ENCODE peak calls at places on chromosomes 12 and 14, in nine cellular contexts. One of them, this sample, is unnamed. For H3K36me3, the result is how much of the 10 kb centered on the place peaks cover.

GRCh38 chr12:4274396-4274959 is 916 bp downstream of the CCND2 start:
- DNase-seq in mucosa of descending colon: peak
- DNase-seq in thyroid gland: peak
- DNase-seq in psoas muscle: no peak
- DNase-seq in prostate gland: no peak
- DNase-seq in lower lobe of right lung: no peak
- DNase-seq in neuronal stem cell: no peak
- DNase-seq in upper lobe of right lung: no peak
- DNase-seq in adrenal gland: no peak
- DNase-seq in this sample: no peak

GRCh38 chr12:122399254-122399591 is 23.2 kb downstream of the CLIP1 start:
- DNase-seq in mucosa of descending colon: no peak
- DNase-seq in thyroid gland: no peak
- DNase-seq in psoas muscle: no peak
- DNase-seq in prostate gland: no peak
- DNase-seq in lower lobe of right lung: no peak
- DNase-seq in neuronal stem cell: no peak
- DNase-seq in upper lobe of right lung: no peak
- DNase-seq in adrenal gland: peak
- DNase-seq in this sample: no peak

GRCh38 chr14:89125216-89125615 is 291.8 kb downstream of the FOXN3 start:
- DNase-seq in mucosa of descending colon: no peak
- DNase-seq in thyroid gland: no peak
- DNase-seq in psoas muscle: no peak
- DNase-seq in prostate gland: no peak
- DNase-seq in lower lobe of right lung: no peak
- DNase-seq in neuronal stem cell: no peak
- DNase-seq in upper lobe of right lung: no peak
- DNase-seq in adrenal gland: no peak
- DNase-seq in this sample: no peak

GRCh38 chr12:103854372-103854973 is 13.4 kb upstream of the NT5DC3 start:
- DNase-seq in mucosa of descending colon: no peak
- DNase-seq in thyroid gland: no peak
- DNase-seq in psoas muscle: no peak
- DNase-seq in prostate gland: no peak
- DNase-seq in lower lobe of right lung: no peak
- DNase-seq in neuronal stem cell: no peak
- DNase-seq in upper lobe of right lung: no peak
- DNase-seq in adrenal gland: no peak
- DNase-seq in this sample: no peak

GRCh38 chr14:55731881-55732498 is 152.0 kb downstream of the KTN1 start:
- DNase-seq in mucosa of descending colon: peak
- DNase-seq in thyroid gland: peak
- DNase-seq in psoas muscle: no peak
- DNase-seq in prostate gland: no peak
- DNase-seq in lower lobe of right lung: no peak
- DNase-seq in neuronal stem cell: peak
- DNase-seq in upper lobe of right lung: no peak
- DNase-seq in adrenal gland: peak
- DNase-seq in this sample: peak

GRCh38 chr14:75554482-75554881 is 23.9 kb upstream of the FLVCR2 start:
- DNase-seq in mucosa of descending colon: no peak
- DNase-seq in thyroid gland: no peak
- DNase-seq in psoas muscle: no peak
- DNase-seq in prostate gland: no peak
- DNase-seq in lower lobe of right lung: no peak
- DNase-seq in neuronal stem cell: no peak
- DNase-seq in upper lobe of right lung: no peak
- DNase-seq in adrenal gland: no peak
- DNase-seq in this sample: no peak

GRCh38 chr12:22860926-22861325 is 236.0 kb downstream of the ETNK1 start:
- DNase-seq in mucosa of descending colon: no peak
- DNase-seq in thyroid gland: no peak
- DNase-seq in psoas muscle: no peak
- DNase-seq in prostate gland: no peak
- DNase-seq in lower lobe of right lung: no peak
- DNase-seq in neuronal stem cell: no peak
- DNase-seq in upper lobe of right lung: no peak
- DNase-seq in adrenal gland: no peak
- DNase-seq in this sample: no peak

GRCh38 chr12:54331461-54331860 is 6.5 kb downstream of the COPZ1 start:
- DNase-seq in mucosa of descending colon: no peak
- DNase-seq in thyroid gland: no peak
- DNase-seq in psoas muscle: no peak
- DNase-seq in prostate gland: no peak
- DNase-seq in lower lobe of right lung: no peak
- DNase-seq in neuronal stem cell: no peak
- DNase-seq in upper lobe of right lung: no peak
- DNase-seq in adrenal gland: no peak
- DNase-seq in this sample: no peak

DNA sequence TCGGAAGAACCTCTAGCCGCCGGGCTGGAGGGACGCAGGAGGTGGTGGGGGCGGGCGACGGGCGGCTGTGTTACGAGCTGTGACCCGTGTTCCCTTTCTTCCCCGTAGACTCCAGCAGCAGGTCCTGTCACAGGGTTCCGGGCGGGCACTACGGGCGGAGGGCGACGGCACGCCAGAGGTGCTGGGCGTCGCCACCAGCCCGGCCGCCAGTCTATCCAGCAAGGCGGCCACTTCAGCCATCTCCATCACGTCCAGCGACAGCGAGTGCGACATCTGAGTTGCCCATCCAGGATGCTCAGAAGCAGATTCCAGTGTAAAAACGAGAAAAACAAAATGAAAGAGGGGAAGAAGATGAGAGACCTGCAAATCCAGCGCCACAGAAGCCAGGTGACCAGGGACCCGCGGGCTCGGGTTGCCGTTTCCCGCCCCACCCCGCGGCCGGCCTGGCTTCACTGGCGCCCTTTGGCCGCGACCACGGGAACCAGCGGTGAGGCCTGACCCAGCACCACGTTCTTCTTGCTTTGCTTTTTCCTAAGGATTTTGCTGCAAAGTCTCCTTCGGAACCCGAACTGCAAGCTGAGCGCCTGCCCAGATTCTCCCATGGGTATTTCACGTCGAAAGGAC is 2.1 kb downstream of the SIX6 start:
- DNase-seq in mucosa of descending colon: no peak
- DNase-seq in thyroid gland: no peak
- DNase-seq in psoas muscle: no peak
- DNase-seq in prostate gland: no peak
- DNase-seq in lower lobe of right lung: no peak
- DNase-seq in neuronal stem cell: peak
- DNase-seq in upper lobe of right lung: no peak
- DNase-seq in adrenal gland: no peak
- DNase-seq in this sample: no peak
- H3K36me3 ChIP-seq in mucosa of descending colon: under half
- H3K36me3 ChIP-seq in thyroid gland: under half
- H3K36me3 ChIP-seq in psoas muscle: under half
- H3K36me3 ChIP-seq in prostate gland: under half
- H3K36me3 ChIP-seq in lower lobe of right lung: under half
- H3K36me3 ChIP-seq in neuronal stem cell: under half
- H3K36me3 ChIP-seq in upper lobe of right lung: under half
- H3K36me3 ChIP-seq in adrenal gland: under half
- H3K36me3 ChIP-seq in this sample: under half

GRCh38 chr12:68842784-68843567 is 35.0 kb downstream of the MDM2 start:
- DNase-seq in mucosa of descending colon: no peak
- DNase-seq in thyroid gland: no peak
- DNase-seq in psoas muscle: no peak
- DNase-seq in prostate gland: no peak
- DNase-seq in lower lobe of right lung: no peak
- DNase-seq in neuronal stem cell: no peak
- DNase-seq in upper lobe of right lung: no peak
- DNase-seq in adrenal gland: no peak
- DNase-seq in this sample: no peak

GRCh38 chr12:68839183-68840147 is 31.5 kb downstream of the MDM2 start:
- DNase-seq in mucosa of descending colon: no peak
- DNase-seq in thyroid gland: no peak
- DNase-seq in psoas muscle: no peak
- DNase-seq in prostate gland: no peak
- DNase-seq in lower lobe of right lung: no peak
- DNase-seq in neuronal stem cell: no peak
- DNase-seq in upper lobe of right lung: no peak
- DNase-seq in adrenal gland: no peak
- DNase-seq in this sample: no peak

GRCh38 chr12:68844318-68844745 is 36.4 kb downstream of the MDM2 start:
- DNase-seq in mucosa of descending colon: no peak
- DNase-seq in thyroid gland: peak
- DNase-seq in psoas muscle: no peak
- DNase-seq in prostate gland: no peak
- DNase-seq in lower lobe of right lung: no peak
- DNase-seq in neuronal stem cell: no peak
- DNase-seq in upper lobe of right lung: no peak
- DNase-seq in adrenal gland: no peak
- DNase-seq in this sample: no peak

GRCh38 chr12:68842123-68842522 is 34.1 kb downstream of the MDM2 start:
- DNase-seq in mucosa of descending colon: no peak
- DNase-seq in thyroid gland: no peak
- DNase-seq in psoas muscle: no peak
- DNase-seq in prostate gland: no peak
- DNase-seq in lower lobe of right lung: no peak
- DNase-seq in neuronal stem cell: no peak
- DNase-seq in upper lobe of right lung: no peak
- DNase-seq in adrenal gland: no peak
- DNase-seq in this sample: no peak

GRCh38 chr12:68841717-68842116 is 33.7 kb downstream of the MDM2 start:
- DNase-seq in mucosa of descending colon: no peak
- DNase-seq in thyroid gland: no peak
- DNase-seq in psoas muscle: no peak
- DNase-seq in prostate gland: no peak
- DNase-seq in lower lobe of right lung: no peak
- DNase-seq in neuronal stem cell: no peak
- DNase-seq in upper lobe of right lung: no peak
- DNase-seq in adrenal gland: no peak
- DNase-seq in this sample: no peak
- H3K36me3 ChIP-seq in mucosa of descending colon: under half
- H3K36me3 ChIP-seq in thyroid gland: under half
- H3K36me3 ChIP-seq in psoas muscle: half or more
- H3K36me3 ChIP-seq in prostate gland: under half
- H3K36me3 ChIP-seq in lower lobe of right lung: half or more
- H3K36me3 ChIP-seq in neuronal stem cell: half or more
- H3K36me3 ChIP-seq in upper lobe of right lung: half or more
- H3K36me3 ChIP-seq in adrenal gland: under half
- H3K36me3 ChIP-seq in this sample: half or more

DNA sequence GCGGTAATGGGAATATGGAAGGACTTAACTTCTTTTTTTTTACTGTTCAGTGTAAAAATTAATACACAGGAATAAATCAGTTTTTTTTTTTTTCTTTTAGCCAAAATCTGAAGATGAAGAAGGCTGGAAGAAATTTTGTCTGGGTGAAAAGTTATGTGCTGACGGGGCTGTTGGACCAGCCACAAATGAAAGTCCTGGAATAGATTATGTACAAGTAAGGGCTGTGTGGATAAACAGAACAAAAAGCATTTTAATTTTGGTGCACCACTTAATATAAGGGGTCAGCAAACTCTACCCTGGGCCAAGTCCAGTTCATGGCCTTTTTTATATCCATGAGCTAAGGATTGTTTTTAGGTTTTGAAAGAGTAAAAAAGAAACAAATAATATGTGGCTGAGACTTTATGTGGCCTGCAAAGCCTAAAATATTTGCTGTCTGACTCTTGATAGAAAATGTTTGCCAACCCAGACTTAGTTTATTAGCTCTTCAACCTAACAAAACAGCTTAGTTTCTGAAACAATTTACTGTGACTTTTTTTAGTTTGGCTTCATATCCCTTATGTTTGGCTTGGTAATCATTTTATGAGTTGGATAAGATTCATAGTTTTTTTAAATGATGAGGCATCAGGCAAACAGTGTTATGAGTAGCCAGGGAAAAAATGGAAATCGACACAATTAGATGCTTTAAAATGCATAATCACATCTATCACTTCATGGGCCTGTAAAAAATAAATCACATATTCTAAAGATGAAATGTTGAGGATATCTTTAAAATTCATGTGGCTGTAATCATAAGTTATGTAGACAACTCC is 8.4 kb downstream of the GEMIN2 start:
- DNase-seq in mucosa of descending colon: no peak
- DNase-seq in thyroid gland: no peak
- DNase-seq in psoas muscle: no peak
- DNase-seq in prostate gland: no peak
- DNase-seq in lower lobe of right lung: no peak
- DNase-seq in neuronal stem cell: no peak
- DNase-seq in upper lobe of right lung: no peak
- DNase-seq in adrenal gland: no peak
- DNase-seq in this sample: no peak
- H3K36me3 ChIP-seq in mucosa of descending colon: under half
- H3K36me3 ChIP-seq in thyroid gland: under half
- H3K36me3 ChIP-seq in psoas muscle: half or more
- H3K36me3 ChIP-seq in prostate gland: under half
- H3K36me3 ChIP-seq in lower lobe of right lung: half or more
- H3K36me3 ChIP-seq in neuronal stem cell: half or more
- H3K36me3 ChIP-seq in upper lobe of right lung: half or more
- H3K36me3 ChIP-seq in adrenal gland: under half
- H3K36me3 ChIP-seq in this sample: half or more

GRCh38 chr12:2823483-2823882 is 11.0 kb downstream of the ITFG2 start:
- DNase-seq in mucosa of descending colon: no peak
- DNase-seq in thyroid gland: no peak
- DNase-seq in psoas muscle: no peak
- DNase-seq in prostate gland: no peak
- DNase-seq in lower lobe of right lung: no peak
- DNase-seq in neuronal stem cell: no peak
- DNase-seq in upper lobe of right lung: no peak
- DNase-seq in adrenal gland: no peak
- DNase-seq in this sample: no peak

GRCh38 chr12:2826721-2827515 is 7.9 kb downstream of the NRIP2 start:
- DNase-seq in mucosa of descending colon: no peak
- DNase-seq in thyroid gland: no peak
- DNase-seq in psoas muscle: no peak
- DNase-seq in prostate gland: no peak
- DNase-seq in lower lobe of right lung: no peak
- DNase-seq in neuronal stem cell: no peak
- DNase-seq in upper lobe of right lung: no peak
- DNase-seq in adrenal gland: no peak
- DNase-seq in this sample: no peak

GRCh38 chr12:2826036-2826435 is 8.8 kb downstream of the NRIP2 start:
- DNase-seq in mucosa of descending colon: no peak
- DNase-seq in thyroid gland: no peak
- DNase-seq in psoas muscle: no peak
- DNase-seq in prostate gland: no peak
- DNase-seq in lower lobe of right lung: no peak
- DNase-seq in neuronal stem cell: no peak
- DNase-seq in upper lobe of right lung: no peak
- DNase-seq in adrenal gland: no peak
- DNase-seq in this sample: no peak

GRCh38 chr12:2825133-2825532 is 9.7 kb downstream of the NRIP2 start:
- DNase-seq in mucosa of descending colon: no peak
- DNase-seq in thyroid gland: no peak
- DNase-seq in psoas muscle: no peak
- DNase-seq in prostate gland: no peak
- DNase-seq in lower lobe of right lung: no peak
- DNase-seq in neuronal stem cell: no peak
- DNase-seq in upper lobe of right lung: no peak
- DNase-seq in adrenal gland: no peak
- DNase-seq in this sample: no peak

DNA sequence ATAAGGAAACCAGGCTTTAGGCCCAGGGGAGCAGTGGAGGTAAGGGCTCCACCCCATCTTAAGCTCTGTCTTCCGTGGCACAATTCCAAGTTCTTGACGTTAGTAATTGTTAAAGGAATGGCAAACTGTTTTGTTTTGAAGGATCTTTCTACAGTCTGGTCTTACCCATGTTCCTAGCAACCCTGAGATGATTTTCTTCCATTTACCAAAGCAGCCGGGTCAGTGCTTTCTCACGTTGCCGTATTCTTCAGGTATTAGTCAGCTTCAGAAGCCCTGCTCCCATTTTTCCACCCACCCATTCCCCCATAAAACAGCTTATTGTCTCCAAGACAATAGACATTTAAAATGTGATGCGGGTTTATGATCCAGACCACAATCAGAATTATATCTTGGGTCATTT is 10.3 kb downstream of the NRIP2 start:
- DNase-seq in mucosa of descending colon: no peak
- DNase-seq in thyroid gland: no peak
- DNase-seq in psoas muscle: no peak
- DNase-seq in prostate gland: no peak
- DNase-seq in lower lobe of right lung: no peak
- DNase-seq in neuronal stem cell: no peak
- DNase-seq in upper lobe of right lung: no peak
- DNase-seq in adrenal gland: no peak
- DNase-seq in this sample: no peak
- H3K36me3 ChIP-seq in mucosa of descending colon: under half
- H3K36me3 ChIP-seq in thyroid gland: half or more
- H3K36me3 ChIP-seq in psoas muscle: half or more
- H3K36me3 ChIP-seq in prostate gland: under half
- H3K36me3 ChIP-seq in lower lobe of right lung: half or more
- H3K36me3 ChIP-seq in neuronal stem cell: half or more
- H3K36me3 ChIP-seq in upper lobe of right lung: half or more
- H3K36me3 ChIP-seq in adrenal gland: under half
- H3K36me3 ChIP-seq in this sample: under half